ENCODE peak calls at places on chromosomes 16 and 17, in four cellular contexts. One of them, this sample, is unnamed.

GRCh38 chr17:82805823-82806222 is 34.0 kb downstream of the ZNF750 start:
- DNase-seq in ACHN: no peak
- DNase-seq in NK-92 treated with Interleukin-12 subunit alpha and Interleukin-12 subunit beta, amount 100 ng/mL, for 24 hours: no peak
- DNase-seq in left ventricle myocardium superior: no peak
- DNase-seq in this sample: no peak

GRCh38 chr17:74288785-74289184 is 14.8 kb downstream of the DNAI2 start:
- DNase-seq in ACHN: no peak
- DNase-seq in NK-92 treated with Interleukin-12 subunit alpha and Interleukin-12 subunit beta, amount 100 ng/mL, for 24 hours: no peak
- DNase-seq in left ventricle myocardium superior: no peak
- DNase-seq in this sample: no peak

GRCh38 chr17:46851029-46851741 is at the start of gene WNT9B:
- DNase-seq in ACHN: no peak
- DNase-seq in NK-92 treated with Interleukin-12 subunit alpha and Interleukin-12 subunit beta, amount 100 ng/mL, for 24 hours: no peak
- DNase-seq in left ventricle myocardium superior: peak; percentile 38
- DNase-seq in this sample: no peak

GRCh38 chr17:76492989-76493501 is 8.2 kb downstream of the RHBDF2 start:
- DNase-seq in ACHN: no peak
- DNase-seq in NK-92 treated with Interleukin-12 subunit alpha and Interleukin-12 subunit beta, amount 100 ng/mL, for 24 hours: peak; percentile 26
- DNase-seq in left ventricle myocardium superior: peak; percentile 75
- DNase-seq in this sample: no peak

GRCh38 chr17:63843387-63844292 is 1.2 kb upstream of the SMARCD2 start:
- DNase-seq in ACHN: peak; percentile 82
- DNase-seq in NK-92 treated with Interleukin-12 subunit alpha and Interleukin-12 subunit beta, amount 100 ng/mL, for 24 hours: no peak
- DNase-seq in left ventricle myocardium superior: peak; percentile 61
- DNase-seq in this sample: no peak

GRCh38 chr16:50152386-50152806 is 710 bp upstream of the TENT4B start:
- DNase-seq in ACHN: peak; percentile 61
- DNase-seq in NK-92 treated with Interleukin-12 subunit alpha and Interleukin-12 subunit beta, amount 100 ng/mL, for 24 hours: peak; percentile 42
- DNase-seq in left ventricle myocardium superior: no peak
- DNase-seq in this sample: no peak

GRCh38 chr17:59848385-59848668 is 44.4 kb downstream of the TUBD1 start:
- DNase-seq in ACHN: no peak
- DNase-seq in NK-92 treated with Interleukin-12 subunit alpha and Interleukin-12 subunit beta, amount 100 ng/mL, for 24 hours: no peak
- DNase-seq in left ventricle myocardium superior: no peak
- DNase-seq in this sample: no peak

GRCh38 chr17:64641499-64641898 is 20.6 kb downstream of the SMURF2 start:
- DNase-seq in ACHN: peak; percentile 74
- DNase-seq in NK-92 treated with Interleukin-12 subunit alpha and Interleukin-12 subunit beta, amount 100 ng/mL, for 24 hours: no peak
- DNase-seq in left ventricle myocardium superior: no peak
- DNase-seq in this sample: no peak

GRCh38 chr16:71282943-71283342 is 6.3 kb downstream of the CMTR2 start:
- DNase-seq in ACHN: no peak
- DNase-seq in NK-92 treated with Interleukin-12 subunit alpha and Interleukin-12 subunit beta, amount 100 ng/mL, for 24 hours: no peak
- DNase-seq in left ventricle myocardium superior: no peak
- DNase-seq in this sample: no peak

GRCh38 chr16:85129846-85130706 is 17.8 kb upstream of the CIBAR2 start:
- DNase-seq in ACHN: no peak
- DNase-seq in NK-92 treated with Interleukin-12 subunit alpha and Interleukin-12 subunit beta, amount 100 ng/mL, for 24 hours: no peak
- DNase-seq in left ventricle myocardium superior: no peak
- DNase-seq in this sample: no peak

GRCh38 chr17:9768381-9768934 is 22.9 kb downstream of the DHRS7C start:
- DNase-seq in ACHN: peak; percentile 51
- DNase-seq in NK-92 treated with Interleukin-12 subunit alpha and Interleukin-12 subunit beta, amount 100 ng/mL, for 24 hours: peak; percentile 16
- DNase-seq in left ventricle myocardium superior: no peak
- DNase-seq in this sample: peak; percentile 11

GRCh38 chr16:58499092-58499511 is 841 bp upstream of the NDRG4 start:
- DNase-seq in ACHN: no peak
- DNase-seq in NK-92 treated with Interleukin-12 subunit alpha and Interleukin-12 subunit beta, amount 100 ng/mL, for 24 hours: no peak
- DNase-seq in left ventricle myocardium superior: no peak
- DNase-seq in this sample: no peak

GRCh38 chr17:40092581-40092980 is 7.8 kb downstream of the NR1D1 start:
- DNase-seq in ACHN: no peak
- DNase-seq in NK-92 treated with Interleukin-12 subunit alpha and Interleukin-12 subunit beta, amount 100 ng/mL, for 24 hours: no peak
- DNase-seq in left ventricle myocardium superior: no peak
- DNase-seq in this sample: no peak

GRCh38 chr16:30185683-30186421 is 2.5 kb downstream of the CORO1A start:
- DNase-seq in ACHN: no peak
- DNase-seq in NK-92 treated with Interleukin-12 subunit alpha and Interleukin-12 subunit beta, amount 100 ng/mL, for 24 hours: peak; percentile 92
- DNase-seq in left ventricle myocardium superior: peak; percentile 73
- DNase-seq in this sample: no peak

GRCh38 chr17:1197781-1198490 is 18.2 kb upstream of the ABR start:
- DNase-seq in ACHN: no peak
- DNase-seq in NK-92 treated with Interleukin-12 subunit alpha and Interleukin-12 subunit beta, amount 100 ng/mL, for 24 hours: peak; percentile 65
- DNase-seq in left ventricle myocardium superior: peak; percentile 84
- DNase-seq in this sample: no peak